ENCODE peak calls at places on chromosomes 4 and X, in six cellular contexts. One of them, this sample, is unnamed.

GRCh38 chr4:165096776-165097175 is 15.9 kb downstream of the TMEM192 start:
- DNase-seq in H1: no peak
- DNase-seq in HepG2: peak; percentile 8
- DNase-seq in GM12892: no peak
- DNase-seq in GM12878: no peak
- DNase-seq in K562: no peak
- DNase-seq in this sample: no peak

GRCh38 chrX:46961574-46962279 is 49.5 kb downstream of the JADE3 start:
- DNase-seq in H1: no peak
- DNase-seq in HepG2: no peak
- DNase-seq in GM12892: no peak
- DNase-seq in GM12878: no peak
- DNase-seq in K562: no peak
- DNase-seq in this sample: no peak

GRCh38 chrX:71650333-71650969 is 16.9 kb upstream of the LOC101059915 start:
- DNase-seq in H1: no peak
- DNase-seq in HepG2: peak; percentile 14
- DNase-seq in GM12892: no peak
- DNase-seq in GM12878: no peak
- DNase-seq in K562: no peak
- DNase-seq in this sample: no peak

GRCh38 chr4:99657801-99658200 is at the start of gene C4orf54:
- DNase-seq in H1: no peak
- DNase-seq in HepG2: no peak
- DNase-seq in GM12892: no peak
- DNase-seq in GM12878: no peak
- DNase-seq in K562: no peak
- DNase-seq in this sample: no peak

GRCh38 chrX:111445485-111445884 is 33.5 kb upstream of the DCX start:
- DNase-seq in H1: no peak
- DNase-seq in HepG2: peak; percentile 21
- DNase-seq in GM12892: no peak
- DNase-seq in GM12878: no peak
- DNase-seq in K562: peak; percentile 13
- DNase-seq in this sample: no peak

GRCh38 chrX:21756785-21757529 is 959 bp downstream of the SMPX start:
- DNase-seq in H1: no peak
- DNase-seq in HepG2: no peak
- DNase-seq in GM12892: no peak
- DNase-seq in GM12878: no peak
- DNase-seq in K562: no peak
- DNase-seq in this sample: no peak

GRCh38 chr4:182808673-182809416 is 108.3 kb downstream of the DCTD start:
- DNase-seq in H1: no peak
- DNase-seq in HepG2: no peak
- DNase-seq in GM12892: no peak
- DNase-seq in GM12878: peak; percentile 55
- DNase-seq in K562: no peak
- DNase-seq in this sample: peak; percentile 63

GRCh38 chr4:185811509-185812364 is at the start of gene SORBS2:
- DNase-seq in H1: no peak
- DNase-seq in HepG2: peak; percentile 81
- DNase-seq in GM12892: peak; percentile 42
- DNase-seq in GM12878: peak; percentile 56
- DNase-seq in K562: no peak
- DNase-seq in this sample: peak; percentile 37

GRCh38 chr4:70629469-70630090 is 1.0 kb downstream of the ENAM start:
- DNase-seq in H1: no peak
- DNase-seq in HepG2: no peak
- DNase-seq in GM12892: no peak
- DNase-seq in GM12878: no peak
- DNase-seq in K562: no peak
- DNase-seq in this sample: no peak

GRCh38 chr4:4216668-4217067 is 10.1 kb downstream of the OTOP1 start:
- DNase-seq in H1: no peak
- DNase-seq in HepG2: no peak
- DNase-seq in GM12892: no peak
- DNase-seq in GM12878: no peak
- DNase-seq in K562: no peak
- DNase-seq in this sample: no peak

GRCh38 chr4:125101706-125102105 is 213.0 kb upstream of the FAT4 start:
- DNase-seq in H1: no peak
- DNase-seq in HepG2: no peak
- DNase-seq in GM12892: no peak
- DNase-seq in GM12878: no peak
- DNase-seq in K562: no peak
- DNase-seq in this sample: no peak

GRCh38 chr4:7739077-7739917 is 200.4 kb downstream of the AFAP1 start:
- DNase-seq in H1: no peak
- DNase-seq in HepG2: no peak
- DNase-seq in GM12892: no peak
- DNase-seq in GM12878: no peak
- DNase-seq in K562: no peak
- DNase-seq in this sample: no peak

GRCh38 chr4:185036842-185037241 is 18.6 kb downstream of the HELT start:
- DNase-seq in H1: no peak
- DNase-seq in HepG2: no peak
- DNase-seq in GM12892: no peak
- DNase-seq in GM12878: no peak
- DNase-seq in K562: no peak
- DNase-seq in this sample: no peak

GRCh38 chr4:188960411-188961093 is 821.3 kb downstream of the TRIML1 start:
- DNase-seq in H1: no peak
- DNase-seq in HepG2: no peak
- DNase-seq in GM12892: no peak
- DNase-seq in GM12878: no peak
- DNase-seq in K562: no peak
- DNase-seq in this sample: no peak

GRCh38 chr4:56671860-56672259 is 9.2 kb downstream of the HOPX start:
- DNase-seq in H1: no peak
- DNase-seq in HepG2: no peak
- DNase-seq in GM12892: no peak
- DNase-seq in GM12878: no peak
- DNase-seq in K562: no peak
- DNase-seq in this sample: no peak

GRCh38 chrX:15607067-15607466 is 6.3 kb upstream of the ACE2 start:
- DNase-seq in H1: no peak
- DNase-seq in HepG2: no peak
- DNase-seq in GM12892: no peak
- DNase-seq in GM12878: no peak
- DNase-seq in K562: no peak
- DNase-seq in this sample: no peak
- TF ChIP-seq POLR2A in H1: no peak
- TF ChIP-seq POLR2A in HepG2: no peak
- TF ChIP-seq POLR2A in GM12892: no peak
- TF ChIP-seq POLR2A in GM12878: no peak
- TF ChIP-seq POLR2A in K562: no peak
- TF ChIP-seq POLR2A in this sample: no peak

DNA sequence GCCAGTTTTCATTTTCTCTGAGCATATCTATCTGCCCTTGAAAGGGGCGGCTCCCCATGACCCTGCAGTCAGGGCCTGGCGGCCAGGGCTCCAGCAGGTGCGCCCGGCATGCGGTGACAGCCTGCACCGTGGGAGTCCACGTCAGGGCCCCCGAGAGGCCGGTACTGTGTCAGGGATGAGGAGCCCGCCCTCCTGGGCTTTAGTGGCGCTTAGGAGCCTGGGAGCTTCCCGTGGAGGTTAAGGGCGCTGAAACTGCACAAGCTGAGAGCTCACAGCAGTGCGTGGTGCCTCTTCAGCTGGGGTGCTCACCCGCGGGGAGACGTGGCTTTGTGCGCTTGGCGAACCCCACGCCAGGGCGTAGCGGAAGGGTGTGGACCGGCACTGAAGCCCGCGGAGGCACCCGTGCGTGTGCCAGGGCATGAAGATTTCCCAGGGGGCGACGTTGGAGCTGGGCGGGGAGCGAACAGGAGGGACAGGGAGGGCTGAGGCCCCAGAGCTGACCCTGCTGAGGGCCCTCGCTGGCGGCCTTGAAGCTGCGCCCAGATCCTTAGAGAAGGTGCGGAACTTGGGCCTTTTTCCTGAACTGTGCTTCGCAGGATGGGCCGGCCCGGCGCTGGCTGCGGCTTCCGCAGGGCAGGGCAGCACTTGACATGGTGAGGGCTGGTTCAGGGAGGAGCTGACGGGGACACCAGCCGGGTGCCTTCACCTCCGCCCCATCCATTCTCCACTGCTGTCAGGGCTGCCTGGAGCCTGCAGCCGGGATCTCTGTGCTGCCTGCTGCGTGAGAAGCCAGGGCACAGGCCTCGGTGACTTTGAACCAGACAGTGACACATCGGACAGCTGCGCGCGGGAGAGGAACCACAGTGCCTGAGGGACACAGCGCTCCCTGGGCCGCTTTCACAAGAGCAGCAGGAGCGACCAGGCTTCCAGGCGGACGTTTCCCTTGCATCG is 32.9 kb downstream of the HTT-AS start:
- DNase-seq in H1: peak; percentile 64
- DNase-seq in HepG2: peak; percentile 55
- DNase-seq in GM12892: peak; percentile 47
- DNase-seq in GM12878: no peak
- DNase-seq in K562: no peak
- DNase-seq in this sample: no peak
- TF ChIP-seq TAF1 in H1: no peak
- TF ChIP-seq TAF1 in HepG2: peak; percentile 52
- TF ChIP-seq TAF1 in GM12892: no peak
- TF ChIP-seq TAF1 in GM12878: peak; percentile 36
- TF ChIP-seq TAF1 in K562: no peak
- TF ChIP-seq TAF1 in this sample: no peak

GRCh38 chr4:78204176-78204575 is 147.1 kb downstream of the FRAS1 start:
- DNase-seq in H1: no peak
- DNase-seq in HepG2: no peak
- DNase-seq in GM12892: no peak
- DNase-seq in GM12878: no peak
- DNase-seq in K562: no peak
- DNase-seq in this sample: no peak
- TF ChIP-seq POLR2A in H1: no peak
- TF ChIP-seq POLR2A in HepG2: no peak
- TF ChIP-seq POLR2A in GM12892: no peak
- TF ChIP-seq POLR2A in GM12878: no peak
- TF ChIP-seq POLR2A in K562: no peak
- TF ChIP-seq POLR2A in this sample: no peak

GRCh38 chrX:145727476-145727875 is 90.2 kb upstream of the SLITRK2 start:
- DNase-seq in H1: no peak
- DNase-seq in HepG2: no peak
- DNase-seq in GM12892: no peak
- DNase-seq in GM12878: no peak
- DNase-seq in K562: no peak
- DNase-seq in this sample: no peak
- TF ChIP-seq TAF1 in H1: no peak
- TF ChIP-seq TAF1 in HepG2: no peak
- TF ChIP-seq TAF1 in GM12892: no peak
- TF ChIP-seq TAF1 in GM12878: no peak
- TF ChIP-seq TAF1 in K562: no peak
- TF ChIP-seq TAF1 in this sample: no peak

DNA sequence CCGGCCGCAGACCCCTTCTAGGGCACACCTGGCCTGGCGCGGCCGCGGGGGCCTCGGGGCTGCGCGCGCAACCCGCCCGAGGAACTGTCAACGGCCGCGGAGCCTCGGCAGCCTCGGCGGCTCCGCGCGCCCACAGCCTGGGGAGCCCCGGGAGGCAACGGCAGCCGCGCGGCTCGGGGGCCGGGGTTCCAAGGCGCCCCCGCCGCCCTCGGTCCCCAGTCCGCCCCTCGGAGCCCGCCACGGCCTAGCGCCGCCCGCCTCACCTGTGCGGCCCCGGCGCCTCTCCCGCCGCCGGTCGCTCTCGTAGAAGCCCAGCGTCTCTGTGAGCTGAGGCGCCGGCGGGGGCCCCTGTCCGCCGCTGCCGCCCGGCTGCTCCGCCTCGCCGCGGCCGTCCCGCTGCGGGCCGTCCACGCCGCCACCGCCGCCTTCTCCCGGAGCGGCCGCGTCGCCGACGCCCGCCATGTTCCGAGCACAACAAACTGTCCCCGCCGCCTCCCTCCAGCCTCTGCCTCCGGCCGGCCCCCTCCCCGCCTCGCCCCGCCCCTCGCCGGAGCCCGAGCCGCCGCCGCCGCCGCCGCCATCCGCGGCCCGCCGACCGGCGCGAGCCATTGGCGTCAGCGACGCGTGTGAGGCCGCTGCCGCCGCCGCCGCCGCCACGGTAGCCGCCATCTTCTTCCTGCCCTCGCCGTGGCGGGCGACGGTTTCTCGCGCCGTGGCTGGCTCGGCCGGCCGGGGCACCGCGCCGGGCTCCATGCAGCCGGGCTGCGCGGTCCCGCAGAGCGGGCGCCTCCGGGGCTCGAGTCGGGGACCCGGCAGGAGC is at the start of gene TAPT1:
- DNase-seq in H1: peak; percentile 83
- DNase-seq in HepG2: no peak
- DNase-seq in GM12892: peak; percentile 65
- DNase-seq in GM12878: no peak
- DNase-seq in K562: peak; percentile 84
- DNase-seq in this sample: peak; percentile 69
- TF ChIP-seq POLR2A in H1: peak; percentile 64
- TF ChIP-seq POLR2A in HepG2: peak; percentile 54
- TF ChIP-seq POLR2A in GM12892: peak; percentile 59
- TF ChIP-seq POLR2A in GM12878: peak; percentile 80
- TF ChIP-seq POLR2A in K562: no peak
- TF ChIP-seq POLR2A in this sample: no peak

DNA sequence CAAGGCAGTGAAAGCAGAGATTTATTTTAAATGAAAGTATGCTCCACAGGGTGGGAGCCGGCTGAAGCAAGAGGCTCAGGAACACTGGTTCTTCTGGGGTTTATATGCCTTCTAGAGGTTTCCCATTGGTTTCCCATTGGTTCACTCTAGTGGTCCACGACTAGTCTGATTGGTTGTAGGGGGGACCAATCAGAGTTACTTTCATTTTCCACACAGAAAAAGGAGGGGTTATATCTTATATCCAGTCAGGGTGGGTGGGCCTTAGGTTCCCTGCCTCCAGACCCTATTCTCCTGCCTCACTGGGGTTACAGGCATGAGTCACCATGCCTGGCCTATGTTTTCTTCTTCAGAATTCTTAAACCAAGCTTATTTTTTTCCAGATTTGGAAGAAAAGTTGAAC is 101.6 kb downstream of the KLHL8 start:
- DNase-seq in H1: no peak
- DNase-seq in HepG2: no peak
- DNase-seq in GM12892: no peak
- DNase-seq in GM12878: no peak
- DNase-seq in K562: no peak
- DNase-seq in this sample: no peak
- TF ChIP-seq TAF1 in H1: no peak
- TF ChIP-seq TAF1 in HepG2: no peak
- TF ChIP-seq TAF1 in GM12892: no peak
- TF ChIP-seq TAF1 in GM12878: no peak
- TF ChIP-seq TAF1 in K562: no peak
- TF ChIP-seq TAF1 in this sample: no peak

GRCh38 chrX:154378059-154378798 is 866 bp upstream of the EMD start:
- DNase-seq in H1: no peak
- DNase-seq in HepG2: no peak
- DNase-seq in GM12892: peak; percentile 77
- DNase-seq in GM12878: no peak
- DNase-seq in K562: peak; percentile 69
- DNase-seq in this sample: no peak
- TF ChIP-seq POLR2A in H1: no peak
- TF ChIP-seq POLR2A in HepG2: no peak
- TF ChIP-seq POLR2A in GM12892: peak; percentile 53
- TF ChIP-seq POLR2A in GM12878: peak; percentile 76
- TF ChIP-seq POLR2A in K562: peak; percentile 70
- TF ChIP-seq POLR2A in this sample: peak; percentile 24

GRCh38 chrX:252421-253291 is 28.5 kb upstream of the PLCXD1 start:
- DNase-seq in H1: no peak
- DNase-seq in HepG2: no peak
- DNase-seq in GM12892: no peak
- DNase-seq in GM12878: no peak
- DNase-seq in K562: no peak
- DNase-seq in this sample: no peak
- TF ChIP-seq TAF1 in H1: no peak
- TF ChIP-seq TAF1 in HepG2: no peak
- TF ChIP-seq TAF1 in GM12892: no peak
- TF ChIP-seq TAF1 in GM12878: no peak
- TF ChIP-seq TAF1 in K562: no peak
- TF ChIP-seq TAF1 in this sample: no peak